ENCODE peak calls at places on chromosomes 1 and 21, in ten cellular contexts. Z is tibial artery, Y is fibroblast of pulmonary artery, A is substantia nigra, R is iris pigment epithelial cell, C is ELR, X is left cardiac atrium, H is neural progenitor cell, K is fibroblast of the conjunctiva, M is NCI-H1105. F is an unnamed sample.

GRCh38 chr1:212814989-212815388 is 23.3 kb downstream of the TATDN3 start:
- DNase-seq in M (no peak), Z (no peak), C (peak), H (no peak), X (no peak), K (no peak), A (no peak), Y (peak), R (no peak), F (no peak)

GRCh38 chr1:204578867-204579664 is 62.9 kb downstream of the MDM4 start:
- DNase-seq in A (no peak), R (no peak), Z (peak), H (peak), M (no peak), Y (peak), K (no peak), X (peak), C (no peak), F (no peak)

GRCh38 chr1:116853680-116854191 is 56.0 kb upstream of the PTGFRN start:
- DNase-seq in A (no peak), X (no peak), K (no peak), Y (peak), Z (no peak), M (no peak), R (peak), C (peak), H (peak), F (no peak)

GRCh38 chr1:10835423-10836421 is 39.3 kb upstream of the CASZ1 start:
- DNase-seq in K (no peak), Y (peak), A (no peak), X (no peak), Z (no peak), C (peak), M (peak), R (peak), H (peak), F (peak)

GRCh38 chr1:25063591-25064416 is 133.7 kb upstream of the RUNX3 start:
- DNase-seq in Z (no peak), K (no peak), R (no peak), H (no peak), M (no peak), A (no peak), C (peak), Y (no peak), X (peak), F (no peak)

GRCh38 chr1:192430644-192431043 is 113.9 kb downstream of the RGS21 start:
- DNase-seq in A (no peak), X (no peak), Y (no peak), Z (no peak), H (no peak), R (no peak), M (no peak), K (no peak), C (no peak), F (no peak)

GRCh38 chr1:16072616-16073484 is 601 bp downstream of the FAM131C start:
- DNase-seq in M (no peak), A (no peak), C (peak), X (no peak), Y (no peak), Z (no peak), R (no peak), H (peak), K (no peak), F (no peak)

GRCh38 chr1:54003249-54003646 is 14.7 kb downstream of the LDLRAD1 start:
- DNase-seq in K (no peak), R (no peak), A (no peak), X (no peak), Z (peak), Y (no peak), M (no peak), H (no peak), C (no peak), F (no peak)

GRCh38 chr21:43305811-43306311 is 121.1 kb downstream of the SIK1 start:
- DNase-seq in Y (no peak), R (no peak), H (no peak), K (no peak), M (no peak), X (peak), A (no peak), C (no peak), Z (peak), F (no peak)

GRCh38 chr1:231016234-231016633 is 23.8 kb downstream of the FAM89A start:
- DNase-seq in X (no peak), Z (no peak), A (no peak), M (no peak), Y (no peak), H (no peak), R (peak), C (no peak), K (no peak), F (no peak)

GRCh38 chr1:182259229-182259872 is 132.2 kb downstream of the GLUL start:
- DNase-seq in Z (peak), Y (peak), A (no peak), M (no peak), X (peak), K (no peak), H (no peak), R (peak), C (peak), F (no peak)

GRCh38 chr1:164033782-164034181 is 525.2 kb upstream of the PBX1 start:
- DNase-seq in Y (no peak), A (no peak), Z (no peak), R (no peak), K (no peak), M (no peak), C (no peak), X (no peak), H (no peak), F (no peak)